ENCODE peak calls at places on chromosome 16, in ten cellular contexts. One of them, this sample, is unnamed.
A peak's percentile ranks its signal among the peaks of the same experiment; 100 is the strongest.

GRCh38 chr16:1300664-1301476 is 8.6 kb upstream of the UBE2I start:
- DNase-seq in T-helper 17 cell: peak; percentile 60
- DNase-seq in iris pigment epithelial cell: peak; percentile 43
- DNase-seq in substantia nigra: peak; percentile 49
- DNase-seq in GM18507: no peak
- DNase-seq in dermis blood vessel endothelial cell: peak; percentile 76
- DNase-seq in NCI-H510A treated with DMSO at 0.1 percent for 48 hours: no peak
- DNase-seq in stimulated activated CD8-positive, alpha-beta memory T cell treated with anti-CD3 and anti-CD28 coated beads, Interleukin-7, amount 100 ng/mL, for 24 hours: peak; percentile 49
- DNase-seq in glutamatergic neuron: peak; percentile 83
- DNase-seq in K562: peak; percentile 77
- DNase-seq in this sample: no peak

GRCh38 chr16:79707867-79708266 is 107.3 kb upstream of the MAF start:
- DNase-seq in substantia nigra: peak; percentile 2
- DNase-seq in glutamatergic neuron: no peak
- DNase-seq in dermis blood vessel endothelial cell: no peak
- DNase-seq in iris pigment epithelial cell: no peak
- DNase-seq in GM18507: no peak
- DNase-seq in K562: no peak
- DNase-seq in T-helper 17 cell: no peak
- DNase-seq in NCI-H510A treated with DMSO at 0.1 percent for 48 hours: no peak
- DNase-seq in stimulated activated CD8-positive, alpha-beta memory T cell treated with anti-CD3 and anti-CD28 coated beads, Interleukin-7, amount 100 ng/mL, for 24 hours: no peak
- DNase-seq in this sample: no peak

GRCh38 chr16:3127745-3128144 is 7.1 kb upstream of the ZNF213 start:
- DNase-seq in GM18507: no peak
- DNase-seq in K562: no peak
- DNase-seq in NCI-H510A treated with DMSO at 0.1 percent for 48 hours: no peak
- DNase-seq in T-helper 17 cell: no peak
- DNase-seq in glutamatergic neuron: no peak
- DNase-seq in stimulated activated CD8-positive, alpha-beta memory T cell treated with anti-CD3 and anti-CD28 coated beads, Interleukin-7, amount 100 ng/mL, for 24 hours: no peak
- DNase-seq in substantia nigra: no peak
- DNase-seq in dermis blood vessel endothelial cell: no peak
- DNase-seq in iris pigment epithelial cell: no peak
- DNase-seq in this sample: no peak

GRCh38 chr16:31785126-31785525 is 88.5 kb upstream of the ZNF267 start:
- DNase-seq in iris pigment epithelial cell: no peak
- DNase-seq in dermis blood vessel endothelial cell: no peak
- DNase-seq in NCI-H510A treated with DMSO at 0.1 percent for 48 hours: no peak
- DNase-seq in GM18507: no peak
- DNase-seq in substantia nigra: no peak
- DNase-seq in T-helper 17 cell: no peak
- DNase-seq in stimulated activated CD8-positive, alpha-beta memory T cell treated with anti-CD3 and anti-CD28 coated beads, Interleukin-7, amount 100 ng/mL, for 24 hours: no peak
- DNase-seq in glutamatergic neuron: no peak
- DNase-seq in K562: no peak
- DNase-seq in this sample: no peak

GRCh38 chr16:72455743-72456659 is 284.0 kb upstream of the PMFBP1 start:
- DNase-seq in dermis blood vessel endothelial cell: peak; percentile 72
- DNase-seq in stimulated activated CD8-positive, alpha-beta memory T cell treated with anti-CD3 and anti-CD28 coated beads, Interleukin-7, amount 100 ng/mL, for 24 hours: no peak
- DNase-seq in iris pigment epithelial cell: no peak
- DNase-seq in K562: peak; percentile 5
- DNase-seq in T-helper 17 cell: no peak
- DNase-seq in GM18507: no peak
- DNase-seq in substantia nigra: no peak
- DNase-seq in glutamatergic neuron: no peak
- DNase-seq in NCI-H510A treated with DMSO at 0.1 percent for 48 hours: peak; percentile 82
- DNase-seq in this sample: no peak

GRCh38 chr16:65336169-65336568 is 214.3 kb upstream of the CDH11 start:
- DNase-seq in GM18507: no peak
- DNase-seq in NCI-H510A treated with DMSO at 0.1 percent for 48 hours: no peak
- DNase-seq in iris pigment epithelial cell: peak; percentile 88
- DNase-seq in K562: no peak
- DNase-seq in substantia nigra: no peak
- DNase-seq in stimulated activated CD8-positive, alpha-beta memory T cell treated with anti-CD3 and anti-CD28 coated beads, Interleukin-7, amount 100 ng/mL, for 24 hours: no peak
- DNase-seq in glutamatergic neuron: no peak
- DNase-seq in T-helper 17 cell: no peak
- DNase-seq in dermis blood vessel endothelial cell: no peak
- DNase-seq in this sample: no peak

GRCh38 chr16:57998484-57998883 is 2.0 kb downstream of the ZNF319 start:
- DNase-seq in stimulated activated CD8-positive, alpha-beta memory T cell treated with anti-CD3 and anti-CD28 coated beads, Interleukin-7, amount 100 ng/mL, for 24 hours: peak; percentile 28
- DNase-seq in iris pigment epithelial cell: peak; percentile 78
- DNase-seq in substantia nigra: no peak
- DNase-seq in dermis blood vessel endothelial cell: no peak
- DNase-seq in glutamatergic neuron: peak; percentile 22
- DNase-seq in T-helper 17 cell: peak; percentile 37
- DNase-seq in GM18507: no peak
- DNase-seq in K562: peak; percentile 29
- DNase-seq in NCI-H510A treated with DMSO at 0.1 percent for 48 hours: peak; percentile 9
- DNase-seq in this sample: no peak

GRCh38 chr16:50323335-50324011 is 45.3 kb downstream of the BRD7 start:
- DNase-seq in stimulated activated CD8-positive, alpha-beta memory T cell treated with anti-CD3 and anti-CD28 coated beads, Interleukin-7, amount 100 ng/mL, for 24 hours: no peak
- DNase-seq in GM18507: no peak
- DNase-seq in K562: peak; percentile 67
- DNase-seq in NCI-H510A treated with DMSO at 0.1 percent for 48 hours: peak; percentile 43
- DNase-seq in iris pigment epithelial cell: peak; percentile 66
- DNase-seq in glutamatergic neuron: no peak
- DNase-seq in substantia nigra: no peak
- DNase-seq in dermis blood vessel endothelial cell: peak; percentile 39
- DNase-seq in T-helper 17 cell: no peak
- DNase-seq in this sample: no peak

GRCh38 chr16:57446530-57447141 is 549 bp downstream of the CIAPIN1 start:
- DNase-seq in T-helper 17 cell: no peak
- DNase-seq in dermis blood vessel endothelial cell: peak; percentile 64
- DNase-seq in stimulated activated CD8-positive, alpha-beta memory T cell treated with anti-CD3 and anti-CD28 coated beads, Interleukin-7, amount 100 ng/mL, for 24 hours: no peak
- DNase-seq in glutamatergic neuron: peak; percentile 84
- DNase-seq in NCI-H510A treated with DMSO at 0.1 percent for 48 hours: peak; percentile 33
- DNase-seq in K562: peak; percentile 39
- DNase-seq in GM18507: no peak
- DNase-seq in iris pigment epithelial cell: peak; percentile 18
- DNase-seq in substantia nigra: no peak
- DNase-seq in this sample: no peak

GRCh38 chr16:4894276-4895150 is 42.4 kb downstream of the PPL start:
- DNase-seq in iris pigment epithelial cell: no peak
- DNase-seq in stimulated activated CD8-positive, alpha-beta memory T cell treated with anti-CD3 and anti-CD28 coated beads, Interleukin-7, amount 100 ng/mL, for 24 hours: no peak
- DNase-seq in substantia nigra: no peak
- DNase-seq in T-helper 17 cell: no peak
- DNase-seq in NCI-H510A treated with DMSO at 0.1 percent for 48 hours: no peak
- DNase-seq in K562: peak; percentile 24
- DNase-seq in dermis blood vessel endothelial cell: peak; percentile 6
- DNase-seq in glutamatergic neuron: no peak
- DNase-seq in GM18507: no peak
- DNase-seq in this sample: no peak

GRCh38 chr16:84687715-84688114 is 12.1 kb upstream of the USP10 start:
- DNase-seq in glutamatergic neuron: no peak
- DNase-seq in GM18507: peak; percentile 30
- DNase-seq in dermis blood vessel endothelial cell: peak; percentile 78
- DNase-seq in substantia nigra: no peak
- DNase-seq in NCI-H510A treated with DMSO at 0.1 percent for 48 hours: no peak
- DNase-seq in iris pigment epithelial cell: peak; percentile 97
- DNase-seq in stimulated activated CD8-positive, alpha-beta memory T cell treated with anti-CD3 and anti-CD28 coated beads, Interleukin-7, amount 100 ng/mL, for 24 hours: no peak
- DNase-seq in K562: no peak
- DNase-seq in T-helper 17 cell: no peak
- DNase-seq in this sample: peak; percentile 76

GRCh38 chr16:57175896-57176295 is 9.9 kb downstream of the PSME3IP1 start:
- DNase-seq in iris pigment epithelial cell: peak; percentile 59
- DNase-seq in dermis blood vessel endothelial cell: no peak
- DNase-seq in substantia nigra: no peak
- DNase-seq in glutamatergic neuron: no peak
- DNase-seq in NCI-H510A treated with DMSO at 0.1 percent for 48 hours: no peak
- DNase-seq in GM18507: no peak
- DNase-seq in stimulated activated CD8-positive, alpha-beta memory T cell treated with anti-CD3 and anti-CD28 coated beads, Interleukin-7, amount 100 ng/mL, for 24 hours: no peak
- DNase-seq in K562: no peak
- DNase-seq in T-helper 17 cell: no peak
- DNase-seq in this sample: no peak

GRCh38 chr16:11639925-11640899 is 28.0 kb upstream of the SNN start:
- DNase-seq in glutamatergic neuron: peak; percentile 47
- DNase-seq in GM18507: no peak
- DNase-seq in K562: peak; percentile 22
- DNase-seq in iris pigment epithelial cell: peak; percentile 99
- DNase-seq in stimulated activated CD8-positive, alpha-beta memory T cell treated with anti-CD3 and anti-CD28 coated beads, Interleukin-7, amount 100 ng/mL, for 24 hours: no peak
- DNase-seq in dermis blood vessel endothelial cell: peak; percentile 48
- DNase-seq in NCI-H510A treated with DMSO at 0.1 percent for 48 hours: peak; percentile 91
- DNase-seq in T-helper 17 cell: no peak
- DNase-seq in substantia nigra: peak; percentile 70
- DNase-seq in this sample: no peak

GRCh38 chr16:19502395-19503131 is 19.3 kb downstream of the GDE1 start:
- DNase-seq in GM18507: no peak
- DNase-seq in T-helper 17 cell: peak; percentile 36
- DNase-seq in substantia nigra: peak; percentile 64
- DNase-seq in dermis blood vessel endothelial cell: peak; percentile 87
- DNase-seq in glutamatergic neuron: peak; percentile 79
- DNase-seq in iris pigment epithelial cell: peak; percentile 77
- DNase-seq in stimulated activated CD8-positive, alpha-beta memory T cell treated with anti-CD3 and anti-CD28 coated beads, Interleukin-7, amount 100 ng/mL, for 24 hours: peak; percentile 40
- DNase-seq in K562: peak; percentile 86
- DNase-seq in NCI-H510A treated with DMSO at 0.1 percent for 48 hours: peak; percentile 100
- DNase-seq in this sample: no peak

GRCh38 chr16:89138843-89139520 is 32.6 kb upstream of the CDH15 start:
- DNase-seq in GM18507: no peak
- DNase-seq in dermis blood vessel endothelial cell: no peak
- DNase-seq in glutamatergic neuron: peak; percentile 18
- DNase-seq in iris pigment epithelial cell: no peak
- DNase-seq in substantia nigra: no peak
- DNase-seq in stimulated activated CD8-positive, alpha-beta memory T cell treated with anti-CD3 and anti-CD28 coated beads, Interleukin-7, amount 100 ng/mL, for 24 hours: no peak
- DNase-seq in K562: no peak
- DNase-seq in T-helper 17 cell: no peak
- DNase-seq in NCI-H510A treated with DMSO at 0.1 percent for 48 hours: no peak
- DNase-seq in this sample: no peak

GRCh38 chr16:74186589-74186988 is 110.0 kb upstream of the PSMD7 start:
- DNase-seq in iris pigment epithelial cell: no peak
- DNase-seq in GM18507: no peak
- DNase-seq in stimulated activated CD8-positive, alpha-beta memory T cell treated with anti-CD3 and anti-CD28 coated beads, Interleukin-7, amount 100 ng/mL, for 24 hours: no peak
- DNase-seq in glutamatergic neuron: no peak
- DNase-seq in dermis blood vessel endothelial cell: no peak
- DNase-seq in NCI-H510A treated with DMSO at 0.1 percent for 48 hours: peak; percentile 19
- DNase-seq in T-helper 17 cell: no peak
- DNase-seq in K562: no peak
- DNase-seq in substantia nigra: no peak
- DNase-seq in this sample: no peak

GRCh38 chr16:35795361-35796029 is 2336.1 kb downstream of the TP53TG3F start:
- DNase-seq in iris pigment epithelial cell: no peak
- DNase-seq in T-helper 17 cell: no peak
- DNase-seq in stimulated activated CD8-positive, alpha-beta memory T cell treated with anti-CD3 and anti-CD28 coated beads, Interleukin-7, amount 100 ng/mL, for 24 hours: no peak
- DNase-seq in glutamatergic neuron: no peak
- DNase-seq in NCI-H510A treated with DMSO at 0.1 percent for 48 hours: peak; percentile 8
- DNase-seq in substantia nigra: no peak
- DNase-seq in K562: peak; percentile 3
- DNase-seq in dermis blood vessel endothelial cell: no peak
- DNase-seq in GM18507: no peak
- DNase-seq in this sample: no peak

GRCh38 chr16:4401094-4401501 is 15.3 kb downstream of the CORO7 start:
- DNase-seq in iris pigment epithelial cell: no peak
- DNase-seq in K562: no peak
- DNase-seq in GM18507: no peak
- DNase-seq in T-helper 17 cell: no peak
- DNase-seq in NCI-H510A treated with DMSO at 0.1 percent for 48 hours: no peak
- DNase-seq in substantia nigra: no peak
- DNase-seq in stimulated activated CD8-positive, alpha-beta memory T cell treated with anti-CD3 and anti-CD28 coated beads, Interleukin-7, amount 100 ng/mL, for 24 hours: no peak
- DNase-seq in glutamatergic neuron: no peak
- DNase-seq in dermis blood vessel endothelial cell: no peak
- DNase-seq in this sample: no peak

GRCh38 chr16:55225972-55226542 is 97.9 kb upstream of the IRX6 start:
- DNase-seq in iris pigment epithelial cell: no peak
- DNase-seq in dermis blood vessel endothelial cell: no peak
- DNase-seq in glutamatergic neuron: no peak
- DNase-seq in K562: no peak
- DNase-seq in T-helper 17 cell: no peak
- DNase-seq in substantia nigra: no peak
- DNase-seq in stimulated activated CD8-positive, alpha-beta memory T cell treated with anti-CD3 and anti-CD28 coated beads, Interleukin-7, amount 100 ng/mL, for 24 hours: no peak
- DNase-seq in GM18507: no peak
- DNase-seq in NCI-H510A treated with DMSO at 0.1 percent for 48 hours: no peak
- DNase-seq in this sample: no peak

GRCh38 chr16:70576431-70577255 is 53.0 kb downstream of the SF3B3 start:
- DNase-seq in GM18507: peak; percentile 35
- DNase-seq in glutamatergic neuron: no peak
- DNase-seq in substantia nigra: no peak
- DNase-seq in dermis blood vessel endothelial cell: peak; percentile 88
- DNase-seq in K562: peak; percentile 25
- DNase-seq in T-helper 17 cell: no peak
- DNase-seq in iris pigment epithelial cell: peak; percentile 84
- DNase-seq in stimulated activated CD8-positive, alpha-beta memory T cell treated with anti-CD3 and anti-CD28 coated beads, Interleukin-7, amount 100 ng/mL, for 24 hours: no peak
- DNase-seq in NCI-H510A treated with DMSO at 0.1 percent for 48 hours: no peak
- DNase-seq in this sample: peak; percentile 62

GRCh38 chr16:1167276-1168107 is 14.6 kb downstream of the CACNA1H start:
- DNase-seq in dermis blood vessel endothelial cell: no peak
- DNase-seq in glutamatergic neuron: peak; percentile 75
- DNase-seq in substantia nigra: no peak
- DNase-seq in stimulated activated CD8-positive, alpha-beta memory T cell treated with anti-CD3 and anti-CD28 coated beads, Interleukin-7, amount 100 ng/mL, for 24 hours: no peak
- DNase-seq in K562: no peak
- DNase-seq in GM18507: no peak
- DNase-seq in iris pigment epithelial cell: no peak
- DNase-seq in NCI-H510A treated with DMSO at 0.1 percent for 48 hours: no peak
- DNase-seq in T-helper 17 cell: no peak
- DNase-seq in this sample: no peak

GRCh38 chr16:23496826-23497542 is 13.3 kb downstream of the GGA2 start:
- DNase-seq in NCI-H510A treated with DMSO at 0.1 percent for 48 hours: no peak
- DNase-seq in GM18507: no peak
- DNase-seq in iris pigment epithelial cell: peak; percentile 57
- DNase-seq in dermis blood vessel endothelial cell: peak; percentile 71
- DNase-seq in substantia nigra: no peak
- DNase-seq in K562: no peak
- DNase-seq in stimulated activated CD8-positive, alpha-beta memory T cell treated with anti-CD3 and anti-CD28 coated beads, Interleukin-7, amount 100 ng/mL, for 24 hours: no peak
- DNase-seq in T-helper 17 cell: no peak
- DNase-seq in glutamatergic neuron: no peak
- DNase-seq in this sample: no peak

GRCh38 chr16:3074860-3075545 is 9.6 kb downstream of the IL32 start:
- DNase-seq in substantia nigra: no peak
- DNase-seq in stimulated activated CD8-positive, alpha-beta memory T cell treated with anti-CD3 and anti-CD28 coated beads, Interleukin-7, amount 100 ng/mL, for 24 hours: no peak
- DNase-seq in glutamatergic neuron: no peak
- DNase-seq in T-helper 17 cell: peak; percentile 54
- DNase-seq in GM18507: no peak
- DNase-seq in dermis blood vessel endothelial cell: no peak
- DNase-seq in NCI-H510A treated with DMSO at 0.1 percent for 48 hours: no peak
- DNase-seq in iris pigment epithelial cell: no peak
- DNase-seq in K562: peak; percentile 24
- DNase-seq in this sample: peak; percentile 69

GRCh38 chr16:83996481-83997252 is 28.6 kb downstream of the NECAB2 start:
- DNase-seq in iris pigment epithelial cell: no peak
- DNase-seq in stimulated activated CD8-positive, alpha-beta memory T cell treated with anti-CD3 and anti-CD28 coated beads, Interleukin-7, amount 100 ng/mL, for 24 hours: no peak
- DNase-seq in K562: no peak
- DNase-seq in T-helper 17 cell: no peak
- DNase-seq in dermis blood vessel endothelial cell: no peak
- DNase-seq in GM18507: no peak
- DNase-seq in substantia nigra: no peak
- DNase-seq in glutamatergic neuron: no peak
- DNase-seq in NCI-H510A treated with DMSO at 0.1 percent for 48 hours: no peak
- DNase-seq in this sample: no peak

GRCh38 chr16:15777533-15778203 is 79.2 kb downstream of the MYH11 start:
- DNase-seq in substantia nigra: no peak
- DNase-seq in GM18507: no peak
- DNase-seq in T-helper 17 cell: no peak
- DNase-seq in glutamatergic neuron: no peak
- DNase-seq in NCI-H510A treated with DMSO at 0.1 percent for 48 hours: peak; percentile 42
- DNase-seq in stimulated activated CD8-positive, alpha-beta memory T cell treated with anti-CD3 and anti-CD28 coated beads, Interleukin-7, amount 100 ng/mL, for 24 hours: no peak
- DNase-seq in iris pigment epithelial cell: peak; percentile 55
- DNase-seq in dermis blood vessel endothelial cell: peak; percentile 77
- DNase-seq in K562: peak; percentile 76
- DNase-seq in this sample: no peak

GRCh38 chr16:88752386-88753002 is 32.5 kb downstream of the PIEZO1 start:
- DNase-seq in K562: no peak
- DNase-seq in dermis blood vessel endothelial cell: no peak
- DNase-seq in glutamatergic neuron: no peak
- DNase-seq in stimulated activated CD8-positive, alpha-beta memory T cell treated with anti-CD3 and anti-CD28 coated beads, Interleukin-7, amount 100 ng/mL, for 24 hours: no peak
- DNase-seq in GM18507: no peak
- DNase-seq in substantia nigra: no peak
- DNase-seq in T-helper 17 cell: no peak
- DNase-seq in iris pigment epithelial cell: no peak
- DNase-seq in NCI-H510A treated with DMSO at 0.1 percent for 48 hours: no peak
- DNase-seq in this sample: no peak

GRCh38 chr16:68267612-68268405 is 3.5 kb downstream of the SLC7A6 start:
- DNase-seq in dermis blood vessel endothelial cell: peak; percentile 37
- DNase-seq in glutamatergic neuron: peak; percentile 26
- DNase-seq in stimulated activated CD8-positive, alpha-beta memory T cell treated with anti-CD3 and anti-CD28 coated beads, Interleukin-7, amount 100 ng/mL, for 24 hours: no peak
- DNase-seq in NCI-H510A treated with DMSO at 0.1 percent for 48 hours: peak; percentile 31
- DNase-seq in K562: peak; percentile 66
- DNase-seq in GM18507: no peak
- DNase-seq in T-helper 17 cell: no peak
- DNase-seq in iris pigment epithelial cell: no peak
- DNase-seq in substantia nigra: no peak
- DNase-seq in this sample: no peak

GRCh38 chr16:57591870-57592485 is 36.5 kb upstream of the ADGRG1 start:
- DNase-seq in T-helper 17 cell: no peak
- DNase-seq in GM18507: no peak
- DNase-seq in dermis blood vessel endothelial cell: no peak
- DNase-seq in iris pigment epithelial cell: no peak
- DNase-seq in K562: no peak
- DNase-seq in substantia nigra: no peak
- DNase-seq in stimulated activated CD8-positive, alpha-beta memory T cell treated with anti-CD3 and anti-CD28 coated beads, Interleukin-7, amount 100 ng/mL, for 24 hours: no peak
- DNase-seq in NCI-H510A treated with DMSO at 0.1 percent for 48 hours: no peak
- DNase-seq in glutamatergic neuron: no peak
- DNase-seq in this sample: no peak